ENCODE peak calls at places on chromosome 11, in ten cellular contexts. One of them, this sample, is unnamed.

GRCh38 chr11:69449320-69450063 is 32.0 kb upstream of the LINC01488 start:
- DNase-seq in adipocyte: peak; percentile 71
- DNase-seq in H1: no peak
- DNase-seq in fibroblast of pulmonary artery: peak; percentile 50
- DNase-seq in endothelial cell: peak; percentile 71
- DNase-seq in cardiac fibroblast: peak; percentile 62
- DNase-seq in AML-193: no peak
- DNase-seq in bronchial epithelial cell: no peak
- DNase-seq in glutamatergic neuron: peak; percentile 84
- DNase-seq in T-helper 9 cell: no peak
- DNase-seq in this sample: no peak

GRCh38 chr11:12724301-12725046 is 50.3 kb downstream of the TEAD1 start:
- DNase-seq in adipocyte: peak; percentile 88
- DNase-seq in bronchial epithelial cell: peak; percentile 94
- DNase-seq in glutamatergic neuron: no peak
- DNase-seq in H1: peak; percentile 89
- DNase-seq in T-helper 9 cell: no peak
- DNase-seq in AML-193: no peak
- DNase-seq in fibroblast of pulmonary artery: peak; percentile 97
- DNase-seq in endothelial cell: no peak
- DNase-seq in cardiac fibroblast: peak; percentile 95
- DNase-seq in this sample: no peak

GRCh38 chr11:62708423-62709261 is 1.2 kb downstream of the GNG3 start:
- DNase-seq in AML-193: no peak
- DNase-seq in cardiac fibroblast: no peak
- DNase-seq in H1: no peak
- DNase-seq in endothelial cell: peak; percentile 8
- DNase-seq in T-helper 9 cell: peak; percentile 42
- DNase-seq in adipocyte: no peak
- DNase-seq in fibroblast of pulmonary artery: no peak
- DNase-seq in glutamatergic neuron: peak; percentile 29
- DNase-seq in bronchial epithelial cell: peak; percentile 38
- DNase-seq in this sample: no peak

GRCh38 chr11:74008373-74009229 is at the start of gene UCP3:
- DNase-seq in cardiac fibroblast: no peak
- DNase-seq in endothelial cell: no peak
- DNase-seq in glutamatergic neuron: no peak
- DNase-seq in H1: no peak
- DNase-seq in fibroblast of pulmonary artery: no peak
- DNase-seq in T-helper 9 cell: no peak
- DNase-seq in bronchial epithelial cell: no peak
- DNase-seq in adipocyte: no peak
- DNase-seq in AML-193: no peak
- DNase-seq in this sample: no peak

GRCh38 chr11:105991888-105992287 is 30.2 kb downstream of the MSANTD4 start:
- DNase-seq in AML-193: no peak
- DNase-seq in fibroblast of pulmonary artery: no peak
- DNase-seq in H1: no peak
- DNase-seq in glutamatergic neuron: no peak
- DNase-seq in T-helper 9 cell: no peak
- DNase-seq in endothelial cell: no peak
- DNase-seq in adipocyte: no peak
- DNase-seq in bronchial epithelial cell: no peak
- DNase-seq in cardiac fibroblast: no peak
- DNase-seq in this sample: no peak

GRCh38 chr11:21268036-21268435 is 598.6 kb downstream of the NELL1 start:
- DNase-seq in endothelial cell: no peak
- DNase-seq in fibroblast of pulmonary artery: no peak
- DNase-seq in T-helper 9 cell: no peak
- DNase-seq in bronchial epithelial cell: no peak
- DNase-seq in AML-193: no peak
- DNase-seq in cardiac fibroblast: no peak
- DNase-seq in H1: no peak
- DNase-seq in adipocyte: no peak
- DNase-seq in glutamatergic neuron: no peak
- DNase-seq in this sample: no peak

GRCh38 chr11:86101941-86102407 is 33.1 kb upstream of the PICALM start:
- DNase-seq in endothelial cell: no peak
- DNase-seq in T-helper 9 cell: no peak
- DNase-seq in AML-193: no peak
- DNase-seq in adipocyte: no peak
- DNase-seq in fibroblast of pulmonary artery: peak; percentile 18
- DNase-seq in cardiac fibroblast: peak; percentile 77
- DNase-seq in bronchial epithelial cell: peak; percentile 80
- DNase-seq in glutamatergic neuron: no peak
- DNase-seq in H1: no peak
- DNase-seq in this sample: no peak

GRCh38 chr11:71294846-71295600 is 42.6 kb upstream of the SHANK2 start:
- DNase-seq in bronchial epithelial cell: no peak
- DNase-seq in adipocyte: no peak
- DNase-seq in endothelial cell: no peak
- DNase-seq in cardiac fibroblast: no peak
- DNase-seq in fibroblast of pulmonary artery: no peak
- DNase-seq in H1: no peak
- DNase-seq in glutamatergic neuron: no peak
- DNase-seq in AML-193: no peak
- DNase-seq in T-helper 9 cell: no peak
- DNase-seq in this sample: no peak

GRCh38 chr11:94131363-94132115 is 2.9 kb downstream of the PANX1 start:
- DNase-seq in fibroblast of pulmonary artery: peak; percentile 69
- DNase-seq in cardiac fibroblast: peak; percentile 54
- DNase-seq in T-helper 9 cell: no peak
- DNase-seq in adipocyte: no peak
- DNase-seq in glutamatergic neuron: no peak
- DNase-seq in bronchial epithelial cell: peak; percentile 63
- DNase-seq in H1: no peak
- DNase-seq in AML-193: no peak
- DNase-seq in endothelial cell: no peak
- DNase-seq in this sample: no peak

GRCh38 chr11:27921472-27921871 is 186.5 kb downstream of the KIF18A start:
- DNase-seq in glutamatergic neuron: no peak
- DNase-seq in bronchial epithelial cell: peak; percentile 77
- DNase-seq in fibroblast of pulmonary artery: peak; percentile 51
- DNase-seq in AML-193: no peak
- DNase-seq in H1: no peak
- DNase-seq in endothelial cell: no peak
- DNase-seq in adipocyte: no peak
- DNase-seq in cardiac fibroblast: peak; percentile 84
- DNase-seq in T-helper 9 cell: no peak
- DNase-seq in this sample: no peak

GRCh38 chr11:95218149-95218548 is 12.9 kb downstream of the SESN3 start:
- DNase-seq in bronchial epithelial cell: no peak
- DNase-seq in glutamatergic neuron: no peak
- DNase-seq in fibroblast of pulmonary artery: no peak
- DNase-seq in T-helper 9 cell: no peak
- DNase-seq in adipocyte: no peak
- DNase-seq in H1: no peak
- DNase-seq in endothelial cell: no peak
- DNase-seq in cardiac fibroblast: no peak
- DNase-seq in AML-193: no peak
- DNase-seq in this sample: no peak